ENCODE peak calls at places on chromosome 11, in five cellular contexts. One of them, this sample, is unnamed.

GRCh38 chr11:74320538-74320937 is 9.1 kb upstream of the P4HA3 start:
- DNase-seq in IMR-90: peak
- DNase-seq in K562: no peak
- DNase-seq in HepG2: no peak
- DNase-seq in H1: no peak
- DNase-seq in this sample: no peak

GRCh38 chr11:46521947-46522681 is 71.7 kb downstream of the AMBRA1 start:
- DNase-seq in IMR-90: peak
- DNase-seq in K562: no peak
- DNase-seq in HepG2: no peak
- DNase-seq in H1: no peak
- DNase-seq in this sample: no peak

GRCh38 chr11:85682330-85683305 is 3.4 kb downstream of the CCDC89 start:
- DNase-seq in IMR-90: peak
- DNase-seq in K562: peak
- DNase-seq in HepG2: no peak
- DNase-seq in H1: no peak
- DNase-seq in this sample: peak

GRCh38 chr11:30666817-30667216 is 80.7 kb upstream of the MPPED2 start:
- DNase-seq in IMR-90: no peak
- DNase-seq in K562: no peak
- DNase-seq in HepG2: no peak
- DNase-seq in H1: no peak
- DNase-seq in this sample: no peak

GRCh38 chr11:46281374-46281831 is 3.9 kb downstream of the CREB3L1 start:
- DNase-seq in IMR-90: peak
- DNase-seq in K562: peak
- DNase-seq in HepG2: no peak
- DNase-seq in H1: no peak
- DNase-seq in this sample: no peak

GRCh38 chr11:134535029-134536025 is 123.3 kb upstream of the B3GAT1 start:
- DNase-seq in IMR-90: no peak
- DNase-seq in K562: no peak
- DNase-seq in HepG2: no peak
- DNase-seq in H1: no peak
- DNase-seq in this sample: no peak

GRCh38 chr11:99244613-99245012 is 223.9 kb downstream of the CNTN5 start:
- DNase-seq in IMR-90: peak
- DNase-seq in K562: no peak
- DNase-seq in HepG2: no peak
- DNase-seq in H1: no peak
- DNase-seq in this sample: no peak

GRCh38 chr11:44775366-44776356 is 48.9 kb downstream of the TSPAN18 start:
- DNase-seq in IMR-90: peak
- DNase-seq in K562: peak
- DNase-seq in HepG2: peak
- DNase-seq in H1: no peak
- DNase-seq in this sample: peak

GRCh38 chr11:32435947-32436750 is 810 bp upstream of the WT1 start:
- DNase-seq in IMR-90: no peak
- DNase-seq in K562: no peak
- DNase-seq in HepG2: no peak
- DNase-seq in H1: no peak
- DNase-seq in this sample: no peak

GRCh38 chr11:34302046-34302921 is 55.5 kb downstream of the ABTB2 start:
- DNase-seq in IMR-90: peak
- DNase-seq in K562: no peak
- DNase-seq in HepG2: no peak
- DNase-seq in H1: no peak
- DNase-seq in this sample: no peak

GRCh38 chr11:93570759-93571413 is 27.7 kb upstream of the SMCO4 start:
- DNase-seq in IMR-90: peak
- DNase-seq in K562: no peak
- DNase-seq in HepG2: peak
- DNase-seq in H1: no peak
- DNase-seq in this sample: peak

GRCh38 chr11:116073854-116074837 is 569.9 kb upstream of the CADM1 start:
- DNase-seq in IMR-90: no peak
- DNase-seq in K562: no peak
- DNase-seq in HepG2: no peak
- DNase-seq in H1: no peak
- DNase-seq in this sample: no peak

GRCh38 chr11:48261600-48261999 is 2.1 kb upstream of the OR4X1 start:
- DNase-seq in IMR-90: no peak
- DNase-seq in K562: no peak
- DNase-seq in HepG2: no peak
- DNase-seq in H1: no peak
- DNase-seq in this sample: no peak

GRCh38 chr11:116535120-116535519 is 237.7 kb downstream of the BUD13 start:
- DNase-seq in IMR-90: no peak
- DNase-seq in K562: no peak
- DNase-seq in HepG2: no peak
- DNase-seq in H1: no peak
- DNase-seq in this sample: no peak

GRCh38 chr11:13216019-13217006 is 61.3 kb upstream of the BMAL1 start:
- DNase-seq in IMR-90: peak
- DNase-seq in K562: no peak
- DNase-seq in HepG2: peak
- DNase-seq in H1: no peak
- DNase-seq in this sample: peak

GRCh38 chr11:4115128-4115527 is 20.5 kb downstream of the RRM1 start:
- DNase-seq in IMR-90: no peak
- DNase-seq in K562: no peak
- DNase-seq in HepG2: no peak
- DNase-seq in H1: no peak
- DNase-seq in this sample: no peak

GRCh38 chr11:58039589-58039988 is 8.8 kb downstream of the OR6Q1 start:
- DNase-seq in IMR-90: no peak
- DNase-seq in K562: no peak
- DNase-seq in HepG2: no peak
- DNase-seq in H1: no peak
- DNase-seq in this sample: no peak

GRCh38 chr11:91239359-91239758 is 985.3 kb upstream of the FAT3 start:
- DNase-seq in IMR-90: no peak
- DNase-seq in K562: no peak
- DNase-seq in HepG2: no peak
- DNase-seq in H1: peak
- DNase-seq in this sample: no peak

GRCh38 chr11:107576497-107577086 is 11.1 kb upstream of the ALKBH8 start:
- DNase-seq in IMR-90: peak
- DNase-seq in K562: peak
- DNase-seq in HepG2: peak
- DNase-seq in H1: no peak
- DNase-seq in this sample: no peak

GRCh38 chr11:108562746-108563581 is 30.6 kb downstream of the EXPH5 start:
- DNase-seq in IMR-90: no peak
- DNase-seq in K562: no peak
- DNase-seq in HepG2: no peak
- DNase-seq in H1: no peak
- DNase-seq in this sample: no peak

GRCh38 chr11:117794772-117795629 is 2.0 kb downstream of the DSCAML1 start:
- DNase-seq in IMR-90: no peak
- DNase-seq in K562: no peak
- DNase-seq in HepG2: no peak
- DNase-seq in H1: no peak
- DNase-seq in this sample: no peak

GRCh38 chr11:111347723-111348115 is 31.4 kb downstream of the POU2AF1 start:
- DNase-seq in IMR-90: peak
- DNase-seq in K562: no peak
- DNase-seq in HepG2: no peak
- DNase-seq in H1: no peak
- DNase-seq in this sample: no peak

GRCh38 chr11:111406091-111406490 is 27.0 kb upstream of the POU2AF1 start:
- DNase-seq in IMR-90: no peak
- DNase-seq in K562: no peak
- DNase-seq in HepG2: no peak
- DNase-seq in H1: no peak
- DNase-seq in this sample: no peak

GRCh38 chr11:103953797-103954495 is 82.5 kb upstream of the DDI1 start:
- DNase-seq in IMR-90: no peak
- DNase-seq in K562: no peak
- DNase-seq in HepG2: no peak
- DNase-seq in H1: no peak
- DNase-seq in this sample: no peak
- TF ChIP-seq MAFK in IMR-90: no peak
- TF ChIP-seq MAFK in K562: no peak
- TF ChIP-seq MAFK in HepG2: no peak
- TF ChIP-seq MAFK in H1: no peak
- TF ChIP-seq MAFK in this sample: no peak

GRCh38 chr11:60377737-60378136 is 595 bp upstream of the MS4A7 start:
- DNase-seq in IMR-90: no peak
- DNase-seq in K562: no peak
- DNase-seq in HepG2: no peak
- DNase-seq in H1: no peak
- DNase-seq in this sample: no peak
- TF ChIP-seq MAFK in IMR-90: no peak
- TF ChIP-seq MAFK in K562: no peak
- TF ChIP-seq MAFK in HepG2: no peak
- TF ChIP-seq MAFK in H1: no peak
- TF ChIP-seq MAFK in this sample: no peak

DNA sequence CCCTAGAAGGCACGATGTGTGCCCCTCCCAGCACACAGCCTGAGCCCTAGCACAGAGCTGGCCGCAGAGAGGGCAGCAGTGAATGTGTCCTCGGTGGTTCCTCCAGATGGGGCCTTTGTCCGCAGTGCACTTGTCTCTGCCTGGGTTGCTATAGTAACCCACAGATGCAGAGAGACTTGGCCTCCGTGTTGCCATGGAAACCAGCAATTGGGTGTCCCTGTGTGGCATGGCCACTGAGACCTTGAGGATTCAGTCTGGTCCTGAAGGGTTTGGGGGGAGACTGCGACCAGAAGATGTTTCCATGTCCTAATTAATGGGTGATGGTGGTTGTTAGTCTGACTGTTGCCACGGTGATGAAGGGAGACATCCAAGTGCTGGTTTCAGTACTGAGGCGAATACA is 42.6 kb upstream of the TUB start:
- DNase-seq in IMR-90: no peak
- DNase-seq in K562: no peak
- DNase-seq in HepG2: no peak
- DNase-seq in H1: no peak
- DNase-seq in this sample: no peak
- TF ChIP-seq MAFK in IMR-90: no peak
- TF ChIP-seq MAFK in K562: no peak
- TF ChIP-seq MAFK in HepG2: no peak
- TF ChIP-seq MAFK in H1: no peak
- TF ChIP-seq MAFK in this sample: no peak

GRCh38 chr11:75627879-75628668 is 40.8 kb downstream of the MAP6 start:
- DNase-seq in IMR-90: peak
- DNase-seq in K562: no peak
- DNase-seq in HepG2: no peak
- DNase-seq in H1: no peak
- DNase-seq in this sample: no peak
- TF ChIP-seq MAFK in IMR-90: no peak
- TF ChIP-seq MAFK in K562: no peak
- TF ChIP-seq MAFK in HepG2: no peak
- TF ChIP-seq MAFK in H1: no peak
- TF ChIP-seq MAFK in this sample: no peak

GRCh38 chr11:95230054-95231034 is 658 bp downstream of the SESN3 start:
- DNase-seq in IMR-90: no peak
- DNase-seq in K562: peak
- DNase-seq in HepG2: no peak
- DNase-seq in H1: no peak
- DNase-seq in this sample: no peak
- TF ChIP-seq MAFK in IMR-90: no peak
- TF ChIP-seq MAFK in K562: no peak
- TF ChIP-seq MAFK in HepG2: no peak
- TF ChIP-seq MAFK in H1: no peak
- TF ChIP-seq MAFK in this sample: no peak

GRCh38 chr11:18352581-18352980 is 30.2 kb downstream of the GTF2H1 start:
- DNase-seq in IMR-90: peak
- DNase-seq in K562: no peak
- DNase-seq in HepG2: no peak
- DNase-seq in H1: no peak
- DNase-seq in this sample: no peak
- TF ChIP-seq MAFK in IMR-90: no peak
- TF ChIP-seq MAFK in K562: no peak
- TF ChIP-seq MAFK in HepG2: no peak
- TF ChIP-seq MAFK in H1: no peak
- TF ChIP-seq MAFK in this sample: no peak

DNA sequence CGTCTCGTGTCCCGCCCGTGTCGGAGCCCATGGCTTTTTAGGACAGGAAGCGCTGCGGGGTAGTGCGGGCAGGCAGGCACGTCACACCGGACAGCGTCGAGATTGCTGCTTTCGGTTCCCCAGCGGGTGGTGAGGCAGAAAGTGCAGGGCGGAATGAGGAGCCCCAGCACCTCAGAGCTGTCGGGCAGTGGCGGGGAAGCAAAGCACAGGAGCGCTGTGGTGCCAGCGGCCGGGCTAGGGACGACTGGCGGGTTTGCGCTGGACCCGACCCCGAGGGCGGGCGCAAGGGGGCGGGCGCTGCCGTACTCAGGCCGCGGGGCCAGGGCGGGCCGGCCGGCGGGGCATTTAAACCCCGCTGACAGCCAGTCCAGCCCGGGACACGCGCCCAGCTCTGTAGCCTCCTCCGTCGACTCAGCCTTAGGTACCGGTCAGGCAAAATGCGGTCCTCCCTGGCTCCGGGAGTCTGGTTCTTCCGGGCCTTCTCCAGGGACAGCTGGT is at the start of gene SLC37A2:
- DNase-seq in IMR-90: peak
- DNase-seq in K562: no peak
- DNase-seq in HepG2: peak
- DNase-seq in H1: no peak
- DNase-seq in this sample: peak
- TF ChIP-seq MAFK in IMR-90: no peak
- TF ChIP-seq MAFK in K562: no peak
- TF ChIP-seq MAFK in HepG2: no peak
- TF ChIP-seq MAFK in H1: no peak
- TF ChIP-seq MAFK in this sample: no peak

GRCh38 chr11:61054927-61055562 is 47.2 kb upstream of the CD5 start:
- DNase-seq in IMR-90: no peak
- DNase-seq in K562: no peak
- DNase-seq in HepG2: no peak
- DNase-seq in H1: no peak
- DNase-seq in this sample: no peak
- TF ChIP-seq MAFK in IMR-90: no peak
- TF ChIP-seq MAFK in K562: no peak
- TF ChIP-seq MAFK in HepG2: no peak
- TF ChIP-seq MAFK in H1: no peak
- TF ChIP-seq MAFK in this sample: no peak

GRCh38 chr11:130328420-130328819 is 13.7 kb upstream of the ZBTB44 start:
- DNase-seq in IMR-90: no peak
- DNase-seq in K562: no peak
- DNase-seq in HepG2: no peak
- DNase-seq in H1: no peak
- DNase-seq in this sample: no peak

GRCh38 chr11:130322126-130322525 is 7.4 kb upstream of the ZBTB44 start:
- DNase-seq in IMR-90: no peak
- DNase-seq in K562: no peak
- DNase-seq in HepG2: no peak
- DNase-seq in H1: no peak
- DNase-seq in this sample: no peak

GRCh38 chr11:130327716-130328115 is 13.0 kb upstream of the ZBTB44 start:
- DNase-seq in IMR-90: no peak
- DNase-seq in K562: no peak
- DNase-seq in HepG2: no peak
- DNase-seq in H1: no peak
- DNase-seq in this sample: no peak

GRCh38 chr11:130325691-130326090 is 11.0 kb upstream of the ZBTB44 start:
- DNase-seq in IMR-90: no peak
- DNase-seq in K562: no peak
- DNase-seq in HepG2: no peak
- DNase-seq in H1: no peak
- DNase-seq in this sample: no peak

GRCh38 chr11:130323452-130324448 is 9.0 kb upstream of the ZBTB44 start:
- DNase-seq in IMR-90: peak
- DNase-seq in K562: no peak
- DNase-seq in HepG2: no peak
- DNase-seq in H1: no peak
- DNase-seq in this sample: no peak
- TF ChIP-seq MAFK in IMR-90: no peak
- TF ChIP-seq MAFK in K562: no peak
- TF ChIP-seq MAFK in HepG2: no peak
- TF ChIP-seq MAFK in H1: no peak
- TF ChIP-seq MAFK in this sample: no peak

This sample was measured in A549.